ENCODE peak calls at places on chromosomes 2 and 18, in four cellular contexts. H, B, L and E are unnamed samples.

GRCh38 chr2:175309799-175310198 is 128.3 kb upstream of the ATP5MC3 start:
- DNase-seq in H (peak; percentile 50), B (peak; percentile 16), L (peak; percentile 70), E (no peak)

GRCh38 chr18:38458673-38459072 is 893.1 kb upstream of the CELF4 start:
- DNase-seq in H (no peak), B (no peak), L (no peak), E (no peak)

GRCh38 chr2:191929288-191929687 is 82.4 kb upstream of the CAVIN2 start:
- DNase-seq in H (no peak), B (no peak), L (no peak), E (no peak)

GRCh38 chr2:200262047-200262446 is 44.4 kb upstream of the SPATS2L start:
- DNase-seq in H (no peak), B (no peak), L (no peak), E (no peak)

GRCh38 chr2:46776687-46777327 is 138.8 kb downstream of the MCFD2 start:
- DNase-seq in H (peak; percentile 77), B (peak; percentile 54), L (peak; percentile 45), E (no peak)

GRCh38 chr2:177253704-177254103 is 10.8 kb downstream of the NFE2L2 start:
- DNase-seq in H (no peak), B (no peak), L (no peak), E (no peak)

GRCh38 chr2:196431957-196432356 is 207.6 kb upstream of the CCDC150 start:
- DNase-seq in H (peak; percentile 56), B (peak; percentile 32), L (peak; percentile 59), E (no peak)

GRCh38 chr2:99613992-99614391 is 124.2 kb upstream of the REV1 start:
- DNase-seq in H (no peak), B (no peak), L (no peak), E (no peak)

GRCh38 chr2:45849491-45850283 is 198.2 kb downstream of the PRKCE start:
- DNase-seq in H (peak; percentile 46), B (no peak), L (no peak), E (no peak)

GRCh38 chr18:79496978-79497637 is 101.4 kb downstream of the NFATC1 start:
- DNase-seq in H (no peak), B (no peak), L (no peak), E (no peak)

GRCh38 chr2:128388414-128389032 is 69.9 kb upstream of the HS6ST1 start:
- DNase-seq in H (peak; percentile 58), B (no peak), L (peak; percentile 24), E (no peak)

GRCh38 chr2:181231151-181231550 is 226.0 kb upstream of the ITGA4 start:
- DNase-seq in H (peak; percentile 20), B (no peak), L (no peak), E (no peak)

GRCh38 chr2:167212054-167212648 is 323.9 kb downstream of the XIRP2 start:
- DNase-seq in H (peak; percentile 90), B (peak; percentile 10), L (no peak), E (no peak)

GRCh38 chr2:174590928-174591648 is 6.5 kb downstream of the WIPF1 start:
- DNase-seq in H (peak; percentile 35), B (no peak), L (no peak), E (no peak)

GRCh38 chr2:120442923-120443571 is 97.1 kb downstream of the INHBB start:
- DNase-seq in H (peak; percentile 91), B (peak; percentile 63), L (peak; percentile 97), E (no peak)

GRCh38 chr2:182666674-182667320 is 49.3 kb upstream of the DNAJC10 start:
- DNase-seq in H (peak; percentile 42), B (peak; percentile 18), L (no peak), E (no peak)

GRCh38 chr18:58401191-58401590 is 227.7 kb downstream of the ALPK2 start:
- DNase-seq in H (no peak), B (no peak), L (no peak), E (no peak)

GRCh38 chr2:72757177-72757775 is 68.6 kb downstream of the EXOC6B start:
- DNase-seq in H (no peak), B (no peak), L (no peak), E (no peak)

GRCh38 chr18:64987096-64987495 is 763.7 kb upstream of the CDH7 start:
- DNase-seq in H (no peak), B (no peak), L (no peak), E (no peak)

GRCh38 chr2:206584323-206585116 is 57.8 kb upstream of the FAM237A start:
- DNase-seq in H (peak; percentile 13), B (no peak), L (no peak), E (no peak)

GRCh38 chr2:108958002-108958401 is 31.0 kb downstream of the EDAR start:
- DNase-seq in H (no peak), B (peak; percentile 29), L (no peak), E (no peak)

GRCh38 chr2:108959401-108959800 is 29.6 kb downstream of the EDAR start:
- DNase-seq in H (peak; percentile 23), B (no peak), L (no peak), E (no peak)

GRCh38 chr2:108963057-108963456 is 26.0 kb downstream of the EDAR start:
- DNase-seq in H (no peak), B (no peak), L (no peak), E (no peak)

GRCh38 chr2:108958632-108959341 is 30.2 kb downstream of the EDAR start:
- DNase-seq in H (no peak), B (no peak), L (no peak), E (no peak)

GRCh38 chr2:108960006-108960405 is 29.0 kb downstream of the EDAR start:
- DNase-seq in H (no peak), B (no peak), L (no peak), E (no peak)
- TF ChIP-seq CTCF in H (peak; percentile 23), B (no peak), L (peak; percentile 47), E (no peak)

GRCh38 chr2:203126971-203127370 is 111.8 kb upstream of the CYP20A1 start:
- DNase-seq in H (no peak), B (no peak), L (no peak), E (no peak)

GRCh38 chr2:203122317-203122998 is 107.8 kb downstream of the NBEAL1 start:
- DNase-seq in H (peak; percentile 13), B (no peak), L (no peak), E (no peak)
- TF ChIP-seq CTCF in H (peak; percentile 35), B (no peak), L (peak; percentile 30), E (no peak)

GRCh38 chr2:24163186-24163585 is 11.7 kb upstream of the FAM228A start:
- DNase-seq in H (no peak), B (no peak), L (no peak), E (no peak)

GRCh38 chr2:24169031-24169430 is 5.8 kb upstream of the FAM228A start:
- DNase-seq in H (no peak), B (no peak), L (no peak), E (no peak)

GRCh38 chr2:24160761-24161160 is 14.1 kb upstream of the FAM228A start:
- DNase-seq in H (no peak), B (no peak), L (no peak), E (no peak)

GRCh38 chr2:24162494-24162893 is 12.4 kb upstream of the FAM228A start:
- DNase-seq in H (no peak), B (no peak), L (no peak), E (no peak)

DNA sequence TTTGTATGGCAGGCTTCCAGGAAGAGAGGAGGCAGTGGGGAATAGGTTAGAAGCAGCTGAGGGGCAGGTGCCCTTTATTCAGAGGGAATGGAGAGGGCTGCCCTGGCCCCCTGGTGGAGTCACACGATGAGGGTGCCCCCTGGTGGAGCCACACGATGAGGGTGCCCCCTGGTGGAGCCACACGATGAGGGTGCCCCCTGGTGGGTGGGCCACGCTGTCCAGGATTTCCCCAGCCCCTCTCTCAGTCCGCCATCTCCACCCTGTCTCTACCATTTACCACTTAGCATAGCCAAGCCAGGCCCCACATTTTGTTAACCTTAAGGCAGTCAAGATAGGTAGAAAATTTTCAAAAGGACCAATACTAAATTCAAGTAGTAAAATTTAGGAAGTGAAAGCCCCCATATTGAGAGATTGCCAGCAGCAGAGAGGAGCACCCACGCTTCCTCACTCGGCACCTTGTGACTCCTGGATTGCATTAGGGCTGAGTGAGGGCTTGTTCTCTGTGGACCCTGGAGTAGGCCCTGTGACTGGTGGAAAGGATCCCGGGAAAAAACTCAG is 10.4 kb upstream of the FAM228A start:
- DNase-seq in H (peak; percentile 30), B (peak; percentile 22), L (peak; percentile 69), E (peak; percentile 33)
- TF ChIP-seq CTCF in H (peak; percentile 91), B (peak; percentile 99), L (peak; percentile 84), E (peak; percentile 70)

DNA sequence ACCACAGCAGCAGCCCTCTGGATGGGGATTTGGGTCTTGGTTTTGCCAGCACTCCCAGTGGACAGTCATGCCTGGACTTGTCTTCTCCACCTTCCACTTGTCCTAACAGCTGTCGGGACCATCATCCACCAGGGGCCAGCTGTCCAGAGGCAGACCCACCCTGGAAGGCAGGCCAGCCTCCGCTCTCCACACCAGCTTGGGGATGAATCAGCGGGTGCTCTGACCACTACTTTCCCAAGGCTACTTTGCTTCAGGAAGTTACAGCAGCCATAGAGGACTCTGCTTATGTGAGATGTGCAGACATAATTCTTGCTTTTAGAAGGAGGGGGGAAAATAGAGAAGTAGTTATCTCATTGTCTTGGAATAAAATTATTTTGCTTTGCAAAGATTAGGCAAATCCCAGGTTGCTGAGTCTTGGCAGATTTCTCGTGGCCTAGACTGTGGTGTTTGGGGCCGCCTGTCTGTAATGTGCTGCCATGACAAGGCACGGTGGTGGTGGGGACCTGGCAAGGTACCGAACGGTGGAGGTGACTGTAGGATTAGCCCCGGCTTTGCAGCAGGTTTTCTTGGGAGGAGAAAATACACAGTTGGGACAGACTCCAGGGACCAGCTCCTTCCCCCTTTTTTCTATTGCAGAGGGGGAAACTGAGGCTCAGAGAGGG is 148.7 kb downstream of the AGAP1 start:
- DNase-seq in H (no peak), B (no peak), L (no peak), E (no peak)
- TF ChIP-seq CTCF in H (no peak), B (no peak), L (peak; percentile 30), E (no peak)

GRCh38 chr18:23203891-23204432 is 68.7 kb downstream of the CABLES1 start:
- DNase-seq in H (no peak), B (no peak), L (no peak), E (no peak)

GRCh38 chr18:23198217-23198845 is 63.0 kb downstream of the CABLES1 start:
- DNase-seq in H (no peak), B (no peak), L (no peak), E (no peak)

GRCh38 chr18:23204589-23205235 is 69.4 kb downstream of the CABLES1 start:
- DNase-seq in H (no peak), B (no peak), L (no peak), E (no peak)

GRCh38 chr18:23201741-23202140 is 66.5 kb downstream of the CABLES1 start:
- DNase-seq in H (no peak), B (no peak), L (no peak), E (no peak)

GRCh38 chr18:23200751-23201150 is 65.5 kb downstream of the CABLES1 start:
- DNase-seq in H (no peak), B (no peak), L (no peak), E (no peak)
- TF ChIP-seq CTCF in H (no peak), B (no peak), L (no peak), E (no peak)

GRCh38 chr2:61426267-61426897 is 44.5 kb downstream of the USP34 start:
- DNase-seq in H (peak; percentile 60), B (peak; percentile 33), L (peak; percentile 83), E (peak; percentile 71)
- TF ChIP-seq CTCF in H (peak; percentile 70), B (peak; percentile 45), L (peak; percentile 82), E (peak; percentile 74)